ENCODE peak calls at places on chromosomes 2 and 18, in five cellular contexts. One of them, this sample, is unnamed.

GRCh38 chr18:69000366-69000765 is 202.5 kb downstream of the CCDC102B start:
- DNase-seq in activated T-helper 1 cell treated with anti-CD3 and anti-CD28 coated beads, Interleukin-12 subunit alpha, Interleukin-12 subunit beta, Interleukin-2, Interleukin-4 antibody, amounts not matched to agents 30 ng/mL and 10 ng/mL and 1 ng/mL, durations not matched to agents 14 hours and 24 hours and 36 hours: no peak
- DNase-seq in endothelial cell of umbilical vein: no peak
- DNase-seq in astrocyte of the spinal cord: no peak
- DNase-seq in EL: no peak
- DNase-seq in this sample: no peak

GRCh38 chr2:70639841-70640448 is 86.3 kb upstream of the TGFA start:
- DNase-seq in activated T-helper 1 cell treated with anti-CD3 and anti-CD28 coated beads, Interleukin-12 subunit alpha, Interleukin-12 subunit beta, Interleukin-2, Interleukin-4 antibody, amounts not matched to agents 30 ng/mL and 10 ng/mL and 1 ng/mL, durations not matched to agents 14 hours and 24 hours and 36 hours: no peak
- DNase-seq in endothelial cell of umbilical vein: no peak
- DNase-seq in astrocyte of the spinal cord: no peak
- DNase-seq in EL: no peak
- DNase-seq in this sample: no peak

GRCh38 chr18:57649536-57650495 is 28.2 kb upstream of the NARS1 start:
- DNase-seq in activated T-helper 1 cell treated with anti-CD3 and anti-CD28 coated beads, Interleukin-12 subunit alpha, Interleukin-12 subunit beta, Interleukin-2, Interleukin-4 antibody, amounts not matched to agents 30 ng/mL and 10 ng/mL and 1 ng/mL, durations not matched to agents 14 hours and 24 hours and 36 hours: no peak
- DNase-seq in endothelial cell of umbilical vein: peak; percentile 33
- DNase-seq in astrocyte of the spinal cord: peak; percentile 51
- DNase-seq in EL: peak; percentile 87
- DNase-seq in this sample: peak; percentile 80

GRCh38 chr2:163662141-163662780 is 73.5 kb downstream of the FIGN start:
- DNase-seq in activated T-helper 1 cell treated with anti-CD3 and anti-CD28 coated beads, Interleukin-12 subunit alpha, Interleukin-12 subunit beta, Interleukin-2, Interleukin-4 antibody, amounts not matched to agents 30 ng/mL and 10 ng/mL and 1 ng/mL, durations not matched to agents 14 hours and 24 hours and 36 hours: no peak
- DNase-seq in endothelial cell of umbilical vein: no peak
- DNase-seq in astrocyte of the spinal cord: peak; percentile 57
- DNase-seq in EL: peak; percentile 51
- DNase-seq in this sample: no peak

GRCh38 chr2:29920631-29921559 is 491 bp downstream of the ALK start:
- DNase-seq in activated T-helper 1 cell treated with anti-CD3 and anti-CD28 coated beads, Interleukin-12 subunit alpha, Interleukin-12 subunit beta, Interleukin-2, Interleukin-4 antibody, amounts not matched to agents 30 ng/mL and 10 ng/mL and 1 ng/mL, durations not matched to agents 14 hours and 24 hours and 36 hours: no peak
- DNase-seq in endothelial cell of umbilical vein: no peak
- DNase-seq in astrocyte of the spinal cord: peak; percentile 3
- DNase-seq in EL: peak; percentile 10
- DNase-seq in this sample: peak; percentile 47

GRCh38 chr2:74373189-74373588 is 6.9 kb downstream of the DCTN1 start:
- DNase-seq in activated T-helper 1 cell treated with anti-CD3 and anti-CD28 coated beads, Interleukin-12 subunit alpha, Interleukin-12 subunit beta, Interleukin-2, Interleukin-4 antibody, amounts not matched to agents 30 ng/mL and 10 ng/mL and 1 ng/mL, durations not matched to agents 14 hours and 24 hours and 36 hours: no peak
- DNase-seq in endothelial cell of umbilical vein: no peak
- DNase-seq in astrocyte of the spinal cord: no peak
- DNase-seq in EL: no peak
- DNase-seq in this sample: peak; percentile 43

GRCh38 chr2:226916662-226917061 is 80.8 kb downstream of the RHBDD1 start:
- DNase-seq in activated T-helper 1 cell treated with anti-CD3 and anti-CD28 coated beads, Interleukin-12 subunit alpha, Interleukin-12 subunit beta, Interleukin-2, Interleukin-4 antibody, amounts not matched to agents 30 ng/mL and 10 ng/mL and 1 ng/mL, durations not matched to agents 14 hours and 24 hours and 36 hours: no peak
- DNase-seq in endothelial cell of umbilical vein: no peak
- DNase-seq in astrocyte of the spinal cord: no peak
- DNase-seq in EL: no peak
- DNase-seq in this sample: no peak

GRCh38 chr2:120594856-120595685 is 140.6 kb upstream of the GLI2 start:
- DNase-seq in activated T-helper 1 cell treated with anti-CD3 and anti-CD28 coated beads, Interleukin-12 subunit alpha, Interleukin-12 subunit beta, Interleukin-2, Interleukin-4 antibody, amounts not matched to agents 30 ng/mL and 10 ng/mL and 1 ng/mL, durations not matched to agents 14 hours and 24 hours and 36 hours: no peak
- DNase-seq in endothelial cell of umbilical vein: no peak
- DNase-seq in astrocyte of the spinal cord: no peak
- DNase-seq in EL: no peak
- DNase-seq in this sample: peak; percentile 34

GRCh38 chr2:5689790-5690189 is 2.4 kb upstream of the SOX11 start:
- DNase-seq in activated T-helper 1 cell treated with anti-CD3 and anti-CD28 coated beads, Interleukin-12 subunit alpha, Interleukin-12 subunit beta, Interleukin-2, Interleukin-4 antibody, amounts not matched to agents 30 ng/mL and 10 ng/mL and 1 ng/mL, durations not matched to agents 14 hours and 24 hours and 36 hours: no peak
- DNase-seq in endothelial cell of umbilical vein: no peak
- DNase-seq in astrocyte of the spinal cord: no peak
- DNase-seq in EL: no peak
- DNase-seq in this sample: no peak

GRCh38 chr2:165933211-165933610 is 20.4 kb downstream of the TTC21B start:
- DNase-seq in activated T-helper 1 cell treated with anti-CD3 and anti-CD28 coated beads, Interleukin-12 subunit alpha, Interleukin-12 subunit beta, Interleukin-2, Interleukin-4 antibody, amounts not matched to agents 30 ng/mL and 10 ng/mL and 1 ng/mL, durations not matched to agents 14 hours and 24 hours and 36 hours: no peak
- DNase-seq in endothelial cell of umbilical vein: no peak
- DNase-seq in astrocyte of the spinal cord: no peak
- DNase-seq in EL: no peak
- DNase-seq in this sample: no peak

GRCh38 chr2:132557694-132558093 is 112.3 kb downstream of the LYPD1 start:
- DNase-seq in activated T-helper 1 cell treated with anti-CD3 and anti-CD28 coated beads, Interleukin-12 subunit alpha, Interleukin-12 subunit beta, Interleukin-2, Interleukin-4 antibody, amounts not matched to agents 30 ng/mL and 10 ng/mL and 1 ng/mL, durations not matched to agents 14 hours and 24 hours and 36 hours: no peak
- DNase-seq in endothelial cell of umbilical vein: no peak
- DNase-seq in astrocyte of the spinal cord: no peak
- DNase-seq in EL: no peak
- DNase-seq in this sample: no peak

GRCh38 chr18:13550446-13551304 is 175.7 kb downstream of the FAM210A start:
- DNase-seq in activated T-helper 1 cell treated with anti-CD3 and anti-CD28 coated beads, Interleukin-12 subunit alpha, Interleukin-12 subunit beta, Interleukin-2, Interleukin-4 antibody, amounts not matched to agents 30 ng/mL and 10 ng/mL and 1 ng/mL, durations not matched to agents 14 hours and 24 hours and 36 hours: no peak
- DNase-seq in endothelial cell of umbilical vein: no peak
- DNase-seq in astrocyte of the spinal cord: no peak
- DNase-seq in EL: no peak
- DNase-seq in this sample: no peak

GRCh38 chr2:44291281-44292248 is 16.3 kb downstream of the SLC3A1 start:
- DNase-seq in activated T-helper 1 cell treated with anti-CD3 and anti-CD28 coated beads, Interleukin-12 subunit alpha, Interleukin-12 subunit beta, Interleukin-2, Interleukin-4 antibody, amounts not matched to agents 30 ng/mL and 10 ng/mL and 1 ng/mL, durations not matched to agents 14 hours and 24 hours and 36 hours: no peak
- DNase-seq in endothelial cell of umbilical vein: peak; percentile 67
- DNase-seq in astrocyte of the spinal cord: peak; percentile 69
- DNase-seq in EL: peak; percentile 89
- DNase-seq in this sample: peak; percentile 62

GRCh38 chr2:240284503-240285259 is 144.2 kb upstream of the OTOS start:
- DNase-seq in activated T-helper 1 cell treated with anti-CD3 and anti-CD28 coated beads, Interleukin-12 subunit alpha, Interleukin-12 subunit beta, Interleukin-2, Interleukin-4 antibody, amounts not matched to agents 30 ng/mL and 10 ng/mL and 1 ng/mL, durations not matched to agents 14 hours and 24 hours and 36 hours: no peak
- DNase-seq in endothelial cell of umbilical vein: no peak
- DNase-seq in astrocyte of the spinal cord: no peak
- DNase-seq in EL: no peak
- DNase-seq in this sample: no peak

GRCh38 chr2:42450136-42450535 is 43.6 kb downstream of the KCNG3 start:
- DNase-seq in activated T-helper 1 cell treated with anti-CD3 and anti-CD28 coated beads, Interleukin-12 subunit alpha, Interleukin-12 subunit beta, Interleukin-2, Interleukin-4 antibody, amounts not matched to agents 30 ng/mL and 10 ng/mL and 1 ng/mL, durations not matched to agents 14 hours and 24 hours and 36 hours: no peak
- DNase-seq in endothelial cell of umbilical vein: no peak
- DNase-seq in astrocyte of the spinal cord: no peak
- DNase-seq in EL: no peak
- DNase-seq in this sample: peak; percentile 17

GRCh38 chr2:106111882-106112571 is 82.1 kb downstream of the UXS1 start:
- DNase-seq in activated T-helper 1 cell treated with anti-CD3 and anti-CD28 coated beads, Interleukin-12 subunit alpha, Interleukin-12 subunit beta, Interleukin-2, Interleukin-4 antibody, amounts not matched to agents 30 ng/mL and 10 ng/mL and 1 ng/mL, durations not matched to agents 14 hours and 24 hours and 36 hours: no peak
- DNase-seq in endothelial cell of umbilical vein: no peak
- DNase-seq in astrocyte of the spinal cord: no peak
- DNase-seq in EL: no peak
- DNase-seq in this sample: no peak

GRCh38 chr2:70125498-70125898 is 38.2 kb downstream of the PCBP1 start:
- DNase-seq in activated T-helper 1 cell treated with anti-CD3 and anti-CD28 coated beads, Interleukin-12 subunit alpha, Interleukin-12 subunit beta, Interleukin-2, Interleukin-4 antibody, amounts not matched to agents 30 ng/mL and 10 ng/mL and 1 ng/mL, durations not matched to agents 14 hours and 24 hours and 36 hours: no peak
- DNase-seq in endothelial cell of umbilical vein: no peak
- DNase-seq in astrocyte of the spinal cord: no peak
- DNase-seq in EL: no peak
- DNase-seq in this sample: no peak

GRCh38 chr2:200104015-200104414 is 148.6 kb downstream of the MAIP1 start:
- DNase-seq in activated T-helper 1 cell treated with anti-CD3 and anti-CD28 coated beads, Interleukin-12 subunit alpha, Interleukin-12 subunit beta, Interleukin-2, Interleukin-4 antibody, amounts not matched to agents 30 ng/mL and 10 ng/mL and 1 ng/mL, durations not matched to agents 14 hours and 24 hours and 36 hours: no peak
- DNase-seq in endothelial cell of umbilical vein: no peak
- DNase-seq in astrocyte of the spinal cord: peak; percentile 54
- DNase-seq in EL: peak; percentile 74
- DNase-seq in this sample: no peak

GRCh38 chr18:55234366-55235093 is 275.3 kb upstream of the CCDC68 start:
- DNase-seq in activated T-helper 1 cell treated with anti-CD3 and anti-CD28 coated beads, Interleukin-12 subunit alpha, Interleukin-12 subunit beta, Interleukin-2, Interleukin-4 antibody, amounts not matched to agents 30 ng/mL and 10 ng/mL and 1 ng/mL, durations not matched to agents 14 hours and 24 hours and 36 hours: peak; percentile 41
- DNase-seq in endothelial cell of umbilical vein: peak; percentile 82
- DNase-seq in astrocyte of the spinal cord: peak; percentile 83
- DNase-seq in EL: peak; percentile 82
- DNase-seq in this sample: peak; percentile 77

This sample was measured in AG20443.